ENCODE peak calls at places on chromosomes 16 and 17, in seven cellular contexts. R is NCI-H1105 treated with DMSO at 0.1 percent for 48 hours, V is mucosa of gallbladder, X is GM18507, T is HS-5, N is NCI-H2081, P is HCEC 1CT. E is an unnamed sample.

GRCh38 chr17:83006515-83007455 is 72.6 kb upstream of the METRNL start:
- DNase-seq in R (no peak), V (no peak), X (no peak), T (no peak), N (no peak), P (no peak), E (no peak)

GRCh38 chr17:74296548-74296936 is 22.5 kb downstream of the DNAI2 start:
- DNase-seq in R (no peak), V (peak), X (no peak), T (no peak), N (no peak), P (no peak), E (peak)

GRCh38 chr17:2710075-2710803 is 1.3 kb downstream of the CLUH start:
- DNase-seq in R (no peak), V (no peak), X (no peak), T (no peak), N (no peak), P (no peak), E (no peak)

GRCh38 chr16:85354623-85355514 is 242.6 kb upstream of the CIBAR2 start:
- DNase-seq in R (no peak), V (no peak), X (no peak), T (peak), N (no peak), P (peak), E (peak)

GRCh38 chr17:66665194-66665593 is 169.7 kb upstream of the CACNG5 start:
- DNase-seq in R (no peak), V (no peak), X (no peak), T (no peak), N (no peak), P (no peak), E (no peak)

GRCh38 chr17:64213995-64214507 is 49.0 kb downstream of the TEX2 start:
- DNase-seq in R (no peak), V (no peak), X (no peak), T (no peak), N (peak), P (no peak), E (peak)

GRCh38 chr16:87552772-87553171 is 49.5 kb upstream of the JPH3 start:
- DNase-seq in R (no peak), V (no peak), X (no peak), T (no peak), N (no peak), P (no peak), E (no peak)

GRCh38 chr17:38657824-38658740 is 16.7 kb downstream of the EPOP start:
- DNase-seq in R (no peak), V (no peak), X (no peak), T (no peak), N (no peak), P (no peak), E (no peak)

GRCh38 chr17:40333781-40334453 is 24.9 kb downstream of the RARA start:
- DNase-seq in R (no peak), V (no peak), X (no peak), T (no peak), N (no peak), P (no peak), E (no peak)

GRCh38 chr16:79334127-79334526 is 266.4 kb downstream of the MAF start:
- DNase-seq in R (no peak), V (no peak), X (no peak), T (no peak), N (no peak), P (no peak), E (no peak)

GRCh38 chr17:15998031-15998574 is 1.4 kb downstream of the ZSWIM7 start:
- DNase-seq in R (no peak), V (no peak), X (no peak), T (no peak), N (no peak), P (no peak), E (no peak)

GRCh38 chr17:18253947-18254821 is 4.4 kb downstream of the FLII start:
- DNase-seq in R (no peak), V (no peak), X (no peak), T (no peak), N (no peak), P (no peak), E (no peak)

GRCh38 chr17:77072670-77073069 is 68.1 kb upstream of the SEC14L1 start:
- DNase-seq in R (no peak), V (no peak), X (no peak), T (no peak), N (no peak), P (no peak), E (no peak)

GRCh38 chr17:9645858-9646555 is 690 bp downstream of the USP43 start:
- DNase-seq in R (peak), V (peak), X (no peak), T (no peak), N (no peak), P (no peak), E (no peak)

GRCh38 chr16:67967956-67968439 is 439 bp downstream of the SLC12A4 start:
- DNase-seq in R (no peak), V (no peak), X (no peak), T (no peak), N (no peak), P (peak), E (peak)

GRCh38 chr17:32998893-32999240 is 7.2 kb downstream of the SPACA3 start:
- DNase-seq in R (no peak), V (no peak), X (no peak), T (peak), N (no peak), P (peak), E (peak)

GRCh38 chr17:81251943-81252301 is 12.8 kb downstream of the NDUFAF8 start:
- DNase-seq in R (no peak), V (no peak), X (no peak), T (no peak), N (no peak), P (no peak), E (no peak)

GRCh38 chr16:3536271-3536671 is 35.5 kb downstream of the CLUAP1 start:
- DNase-seq in R (no peak), V (no peak), X (no peak), T (no peak), N (no peak), P (peak), E (peak)

GRCh38 chr17:58414596-58414997 is 2.7 kb downstream of the RNF43 start:
- DNase-seq in R (peak), V (no peak), X (no peak), T (no peak), N (peak), P (no peak), E (no peak)

GRCh38 chr17:4136373-4136772 is 6.5 kb downstream of the ZZEF1 start:
- DNase-seq in R (peak), V (no peak), X (no peak), T (no peak), N (no peak), P (no peak), E (no peak)

GRCh38 chr17:7632492-7632894 is 2.6 kb downstream of the SHBG start:
- DNase-seq in R (peak), V (no peak), X (no peak), T (no peak), N (no peak), P (peak), E (peak)

GRCh38 chr16:55418586-55418985 is 60.4 kb upstream of the MMP2 start:
- DNase-seq in R (no peak), V (peak), X (no peak), T (no peak), N (no peak), P (no peak), E (peak)

GRCh38 chr17:60326702-60327101 is 65.2 kb downstream of the USP32 start:
- DNase-seq in R (no peak), V (no peak), X (no peak), T (no peak), N (no peak), P (no peak), E (no peak)

GRCh38 chr16:82111944-82112343 is 58.1 kb downstream of the MPHOSPH6 start:
- DNase-seq in R (no peak), V (no peak), X (no peak), T (no peak), N (no peak), P (no peak), E (no peak)

GRCh38 chr17:37640016-37640415 is 3.2 kb downstream of the DDX52 start:
- DNase-seq in R (no peak), V (no peak), X (no peak), T (no peak), N (no peak), P (no peak), E (no peak)